ENCODE peak calls at places on chromosomes 16 and 17, in seven cellular contexts. M, A, O, R, J, V and X are unnamed samples.

GRCh38 chr17:50634123-50634914 is at the start of gene ABCC3:
- DNase-seq in V (no peak), A (peak), O (no peak), J (no peak), R (no peak), M (peak), X (no peak)

GRCh38 chr17:35849469-35850348 is 19.0 kb downstream of the HEATR9 start:
- DNase-seq in V (peak), A (peak), M (peak), O (no peak), R (peak), J (peak), X (peak)

GRCh38 chr16:77499373-77500285 is 64.8 kb upstream of the ADAMTS18 start:
- DNase-seq in J (no peak), V (no peak), A (no peak), M (no peak), R (peak), O (no peak), X (no peak)

GRCh38 chr17:50457621-50458020 is 11.1 kb downstream of the CHAD start:
- DNase-seq in J (no peak), V (no peak), M (no peak), O (no peak), A (no peak), R (no peak), X (no peak)

GRCh38 chr17:64706224-64707076 is 44.3 kb upstream of the SMURF2 start:
- DNase-seq in O (no peak), R (no peak), V (no peak), A (no peak), M (no peak), J (no peak), X (no peak)

GRCh38 chr17:17467720-17468119 is 9.1 kb upstream of the MED9 start:
- DNase-seq in R (no peak), O (no peak), M (no peak), J (no peak), A (peak), V (no peak), X (no peak)

GRCh38 chr17:51263001-51263400 is 2.7 kb downstream of the UTP18 start:
- DNase-seq in M (no peak), J (no peak), R (no peak), A (no peak), O (no peak), V (no peak), X (no peak)

GRCh38 chr16:87725596-87726235 is 40.1 kb downstream of the KLHDC4 start:
- DNase-seq in J (no peak), M (no peak), V (no peak), R (peak), A (no peak), O (no peak), X (no peak)

GRCh38 chr16:50025544-50025931 is 513 bp downstream of the CNEP1R1 start:
- DNase-seq in V (no peak), O (no peak), J (no peak), M (no peak), A (peak), R (no peak), X (peak)

GRCh38 chr17:73485130-73485529 is 159.1 kb downstream of the SDK2 start:
- DNase-seq in O (no peak), J (no peak), V (no peak), A (no peak), M (no peak), R (no peak), X (no peak)

GRCh38 chr16:66541388-66542360 is 8.2 kb downstream of the TK2 start:
- DNase-seq in V (no peak), R (no peak), J (no peak), A (no peak), M (no peak), O (no peak), X (no peak)

GRCh38 chr17:40663252-40663651 is 1.7 kb downstream of the KRT222 start:
- DNase-seq in R (no peak), M (no peak), O (no peak), V (no peak), J (no peak), A (no peak), X (no peak)

GRCh38 chr16:67928561-67929364 is 2.9 kb downstream of the CTRL start:
- DNase-seq in R (no peak), V (peak), M (peak), J (peak), A (peak), O (no peak), X (peak)

GRCh38 chr17:8960325-8961144 is 5.0 kb downstream of the PIK3R5 start:
- DNase-seq in R (no peak), A (no peak), J (no peak), O (peak), M (no peak), V (no peak), X (no peak)

GRCh38 chr17:60139438-60140285 is 10.1 kb upstream of the CA4 start:
- DNase-seq in J (no peak), M (peak), O (peak), V (no peak), A (peak), R (no peak), X (no peak)

GRCh38 chr16:59632266-59632855 is 898.2 kb upstream of the GOT2 start:
- DNase-seq in V (no peak), M (no peak), J (no peak), A (no peak), O (no peak), R (peak), X (no peak)

GRCh38 chr16:89268987-89269735 is 51.7 kb downstream of the ZNF778 start:
- DNase-seq in V (no peak), M (no peak), J (no peak), R (no peak), O (no peak), A (no peak), X (no peak)

GRCh38 chr17:80519091-80519781 is 25.4 kb upstream of the RPTOR start:
- DNase-seq in R (peak), O (no peak), J (no peak), M (no peak), V (no peak), A (no peak), X (no peak)

GRCh38 chr16:10255728-10256127 is 73.5 kb upstream of the GRIN2A start:
- DNase-seq in A (no peak), J (no peak), R (no peak), M (no peak), V (no peak), O (no peak), X (no peak)

GRCh38 chr16:27424772-27425498 is 23.0 kb downstream of the IL21R start:
- DNase-seq in M (no peak), R (no peak), J (no peak), O (peak), V (no peak), A (no peak), X (no peak)

GRCh38 chr17:60585887-60586286 is 14.1 kb upstream of the PPM1D start:
- DNase-seq in M (no peak), R (no peak), A (no peak), V (no peak), O (no peak), J (no peak), X (no peak)

GRCh38 chr16:80150978-80151705 is 389.7 kb upstream of the DYNLRB2 start:
- DNase-seq in M (no peak), A (no peak), V (no peak), J (no peak), R (peak), O (no peak), X (no peak)

GRCh38 chr16:21722771-21723460 is 59.1 kb downstream of the OTOA start:
- DNase-seq in R (no peak), V (no peak), J (no peak), A (no peak), O (no peak), M (no peak), X (no peak)

GRCh38 chr17:57553991-57554825 is 190.9 kb downstream of the CCDC182 start:
- DNase-seq in V (no peak), O (no peak), M (no peak), R (peak), A (no peak), J (no peak), X (peak)

GRCh38 chr17:48603959-48604769 is 622 bp downstream of the HOXB6 start:
- DNase-seq in A (no peak), V (no peak), M (no peak), J (no peak), O (no peak), R (no peak), X (no peak)

GRCh38 chr17:43768382-43768781 is 9.8 kb upstream of the SOST start:
- DNase-seq in J (no peak), A (no peak), V (no peak), R (no peak), O (no peak), M (no peak), X (no peak)

GRCh38 chr16:70582280-70582978 is 58.8 kb downstream of the SF3B3 start:
- DNase-seq in A (no peak), V (no peak), M (no peak), R (no peak), J (no peak), O (no peak), X (no peak)

GRCh38 chr16:51510416-51510815 is 359.3 kb upstream of the SALL1 start:
- DNase-seq in M (no peak), A (no peak), O (no peak), V (no peak), J (no peak), R (no peak), X (no peak)

GRCh38 chr17:69326302-69327059 is 452 bp downstream of the ABCA5 start:
- DNase-seq in J (no peak), O (no peak), V (peak), R (no peak), M (peak), A (no peak), X (no peak)

GRCh38 chr16:23257682-23258081 is 44.4 kb upstream of the SCNN1B start:
- DNase-seq in O (no peak), R (no peak), V (no peak), A (no peak), J (no peak), M (no peak), X (no peak)

GRCh38 chr17:57638284-57638683 is 106.8 kb downstream of the CCDC182 start:
- DNase-seq in M (no peak), V (no peak), R (no peak), A (no peak), O (no peak), J (no peak), X (no peak)

GRCh38 chr17:61285483-61286320 is 113.9 kb upstream of the TBX2 start:
- DNase-seq in A (no peak), R (no peak), M (peak), O (no peak), J (no peak), V (no peak), X (no peak)

GRCh38 chr16:14182999-14183398 is 111.9 kb downstream of the MRTFB start:
- DNase-seq in V (no peak), M (no peak), R (no peak), O (no peak), A (no peak), J (no peak), X (no peak)

GRCh38 chr17:694239-694638 is 20.4 kb downstream of the VPS53 start:
- DNase-seq in O (no peak), R (peak), A (no peak), V (no peak), M (no peak), J (no peak), X (no peak)

GRCh38 chr17:49204521-49204920 is 5.9 kb downstream of the GNGT2 start:
- DNase-seq in A (no peak), O (no peak), M (no peak), R (no peak), J (no peak), V (no peak), X (no peak)

GRCh38 chr16:21301168-21301894 is 23.2 kb upstream of the CRYM start:
- DNase-seq in O (peak), A (peak), J (no peak), R (peak), V (peak), M (peak), X (peak)

GRCh38 chr17:36064142-36064541 is at the start of gene CCL18:
- DNase-seq in R (no peak), M (no peak), V (no peak), A (no peak), O (no peak), J (no peak), X (no peak)